ENCODE peak calls at places on chromosome 2, in seven cellular contexts. L is activated naive CD4-positive, alpha-beta T cell treated with anti-CD3 and anti-CD28 coated beads for 36 hours; S is stimulated activated CD4-positive, alpha-beta T cell treated with anti-CD3 and anti-CD28 coated beads, Interleukin-4, amount 100 ng/mL, for 24 hours; D is nephron progenitor cell; B is stomach; I is activated CD4-positive, alpha-beta T cell treated with anti-CD3 and anti-CD28 coated beads, Interleukin-2, amount 50 U/mL, for 4 hours; O is NCI-H345. P is an unnamed sample.

GRCh38 chr2:27621524-27621923 is 7.3 kb downstream of the CCDC121 start:
- DNase-seq in L (no peak), S (no peak), D (no peak), B (no peak), I (no peak), O (no peak), P (no peak)

GRCh38 chr2:182713611-182714010 is 2.4 kb upstream of the DNAJC10 start:
- DNase-seq in L (no peak), S (no peak), D (no peak), B (no peak), I (no peak), O (no peak), P (no peak)

GRCh38 chr2:18046558-18046957 is 168.1 kb downstream of the KCNS3 start:
- DNase-seq in L (no peak), S (no peak), D (no peak), B (no peak), I (no peak), O (no peak), P (peak)

GRCh38 chr2:109382946-109383345 is 230.8 kb downstream of the SEPTIN10 start:
- DNase-seq in L (peak), S (no peak), D (no peak), B (peak), I (no peak), O (peak), P (peak)

GRCh38 chr2:225334524-225334923 is 65.0 kb upstream of the NYAP2 start:
- DNase-seq in L (no peak), S (no peak), D (no peak), B (no peak), I (no peak), O (peak), P (no peak)

GRCh38 chr2:173210270-173211196 is 134.9 kb downstream of the MAP3K20 start:
- DNase-seq in L (peak), S (peak), D (peak), B (peak), I (peak), O (peak), P (peak)

GRCh38 chr2:160613466-160614153 is 120.0 kb upstream of the RBMS1 start:
- DNase-seq in L (no peak), S (no peak), D (no peak), B (no peak), I (no peak), O (no peak), P (peak)

GRCh38 chr2:176325732-176326131 is 56.5 kb downstream of the MTX2 start:
- DNase-seq in L (no peak), S (no peak), D (peak), B (no peak), I (no peak), O (peak), P (no peak)

GRCh38 chr2:150023044-150023443 is 435.5 kb upstream of the MMADHC start:
- DNase-seq in L (peak), S (no peak), D (no peak), B (no peak), I (no peak), O (no peak), P (no peak)

GRCh38 chr2:118202707-118203303 is 114.5 kb downstream of the INSIG2 start:
- DNase-seq in L (peak), S (peak), D (peak), B (no peak), I (peak), O (peak), P (peak)